ENCODE peak calls at places on chromosome 7, in four cellular contexts. One of them, this sample, is unnamed.

GRCh38 chr7:107961399-107961798 is 41.6 kb downstream of the LAMB1 start:
- DNase-seq in K562: no peak
- DNase-seq in GM23248: no peak
- DNase-seq in neural progenitor cell: no peak
- DNase-seq in this sample: no peak

GRCh38 chr7:78412216-78412858 is 613.8 kb downstream of the PHTF2 start:
- DNase-seq in K562: no peak
- DNase-seq in GM23248: peak
- DNase-seq in neural progenitor cell: no peak
- DNase-seq in this sample: no peak

GRCh38 chr7:14858410-14858809 is 44.1 kb downstream of the DGKB start:
- DNase-seq in K562: no peak
- DNase-seq in GM23248: no peak
- DNase-seq in neural progenitor cell: no peak
- DNase-seq in this sample: no peak

GRCh38 chr7:118152149-118152548 is 31.8 kb upstream of the LSM8 start:
- DNase-seq in K562: no peak
- DNase-seq in GM23248: peak
- DNase-seq in neural progenitor cell: no peak
- DNase-seq in this sample: no peak

GRCh38 chr7:92639213-92639896 is 49.2 kb upstream of the FAM133B start:
- DNase-seq in K562: no peak
- DNase-seq in GM23248: peak
- DNase-seq in neural progenitor cell: no peak
- DNase-seq in this sample: no peak

GRCh38 chr7:99557196-99557607 is 1.2 kb upstream of the ZNF655 start:
- DNase-seq in K562: peak
- DNase-seq in GM23248: peak
- DNase-seq in neural progenitor cell: peak
- DNase-seq in this sample: no peak

GRCh38 chr7:84688671-84689070 is 494.1 kb upstream of the SEMA3A start:
- DNase-seq in K562: no peak
- DNase-seq in GM23248: peak
- DNase-seq in neural progenitor cell: no peak
- DNase-seq in this sample: no peak

GRCh38 chr7:97495487-97495886 is 236.4 kb upstream of the TAC1 start:
- DNase-seq in K562: no peak
- DNase-seq in GM23248: no peak
- DNase-seq in neural progenitor cell: no peak
- DNase-seq in this sample: no peak

GRCh38 chr7:15330943-15331342 is 230.9 kb downstream of the AGMO start:
- DNase-seq in K562: no peak
- DNase-seq in GM23248: no peak
- DNase-seq in neural progenitor cell: peak
- DNase-seq in this sample: no peak

GRCh38 chr7:127375626-127376025 is 16.9 kb downstream of the ZNF800 start:
- DNase-seq in K562: no peak
- DNase-seq in GM23248: peak
- DNase-seq in neural progenitor cell: no peak
- DNase-seq in this sample: no peak

GRCh38 chr7:146844405-146844804 is 727.8 kb downstream of the CNTNAP2 start:
- DNase-seq in K562: no peak
- DNase-seq in GM23248: no peak
- DNase-seq in neural progenitor cell: no peak
- DNase-seq in this sample: no peak

GRCh38 chr7:130063036-130063435 is 7.3 kb upstream of the KLHDC10 start:
- DNase-seq in K562: peak
- DNase-seq in GM23248: peak
- DNase-seq in neural progenitor cell: peak
- DNase-seq in this sample: peak

GRCh38 chr7:47568569-47568968 is 13.3 kb downstream of the TNS3 start:
- DNase-seq in K562: no peak
- DNase-seq in GM23248: no peak
- DNase-seq in neural progenitor cell: no peak
- DNase-seq in this sample: no peak

GRCh38 chr7:147308539-147308938 is 1191.9 kb downstream of the CNTNAP2 start:
- DNase-seq in K562: no peak
- DNase-seq in GM23248: peak
- DNase-seq in neural progenitor cell: peak
- DNase-seq in this sample: no peak

GRCh38 chr7:75957021-75957736 is 37.2 kb downstream of the TMEM120A start:
- DNase-seq in K562: no peak
- DNase-seq in GM23248: no peak
- DNase-seq in neural progenitor cell: peak
- DNase-seq in this sample: peak

GRCh38 chr7:27031289-27032172 is 64.3 kb downstream of the HOXA1 start:
- DNase-seq in K562: no peak
- DNase-seq in GM23248: peak
- DNase-seq in neural progenitor cell: no peak
- DNase-seq in this sample: no peak

GRCh38 chr7:128167791-128168666 is 73.0 kb upstream of the LEP start:
- DNase-seq in K562: no peak
- DNase-seq in GM23248: no peak
- DNase-seq in neural progenitor cell: peak
- DNase-seq in this sample: peak

GRCh38 chr7:105796365-105796764 is 80.0 kb downstream of the ATXN7L1 start:
- DNase-seq in K562: no peak
- DNase-seq in GM23248: peak
- DNase-seq in neural progenitor cell: no peak
- DNase-seq in this sample: no peak

GRCh38 chr7:7446616-7447015 is 89.1 kb downstream of the COL28A1 start:
- DNase-seq in K562: no peak
- DNase-seq in GM23248: no peak
- DNase-seq in neural progenitor cell: no peak
- DNase-seq in this sample: no peak

GRCh38 chr7:7750571-7751242 is 32.3 kb upstream of the RPA3 start:
- DNase-seq in K562: no peak
- DNase-seq in GM23248: no peak
- DNase-seq in neural progenitor cell: no peak
- DNase-seq in this sample: no peak

GRCh38 chr7:50591480-50592438 is 26.6 kb upstream of the DDC start:
- DNase-seq in K562: no peak
- DNase-seq in GM23248: no peak
- DNase-seq in neural progenitor cell: peak
- DNase-seq in this sample: no peak

GRCh38 chr7:24729365-24730017 is 27.8 kb downstream of the GSDME start:
- DNase-seq in K562: no peak
- DNase-seq in GM23248: no peak
- DNase-seq in neural progenitor cell: no peak
- DNase-seq in this sample: no peak

GRCh38 chr7:21999896-22000295 is 54.2 kb upstream of the CDCA7L start:
- DNase-seq in K562: no peak
- DNase-seq in GM23248: peak
- DNase-seq in neural progenitor cell: no peak
- DNase-seq in this sample: no peak

GRCh38 chr7:22640269-22640668 is 86.7 kb upstream of the IL6 start:
- DNase-seq in K562: no peak
- DNase-seq in GM23248: no peak
- DNase-seq in neural progenitor cell: no peak
- DNase-seq in this sample: no peak

GRCh38 chr7:33155811-33156210 is 26.4 kb downstream of the BBS9 start:
- DNase-seq in K562: no peak
- DNase-seq in GM23248: peak
- DNase-seq in neural progenitor cell: no peak
- DNase-seq in this sample: no peak

GRCh38 chr7:68488366-68489060 is 1109.8 kb upstream of the AUTS2 start:
- DNase-seq in K562: no peak
- DNase-seq in GM23248: no peak
- DNase-seq in neural progenitor cell: no peak
- DNase-seq in this sample: no peak

GRCh38 chr7:102860351-102860811 is 52.4 kb upstream of the LRRC17 start:
- DNase-seq in K562: no peak
- DNase-seq in GM23248: peak
- DNase-seq in neural progenitor cell: no peak
- DNase-seq in this sample: no peak

GRCh38 chr7:42831953-42832522 is 79.8 kb downstream of the C7orf25 start:
- DNase-seq in K562: no peak
- DNase-seq in GM23248: no peak
- DNase-seq in neural progenitor cell: no peak
- DNase-seq in this sample: no peak

GRCh38 chr7:64890761-64891666 is 12.1 kb upstream of the ZNF273 start:
- DNase-seq in K562: no peak
- DNase-seq in GM23248: peak
- DNase-seq in neural progenitor cell: no peak
- DNase-seq in this sample: no peak

GRCh38 chr7:31114593-31115343 is 62.7 kb downstream of the ADCYAP1R1 start:
- DNase-seq in K562: no peak
- DNase-seq in GM23248: peak
- DNase-seq in neural progenitor cell: peak
- DNase-seq in this sample: no peak

GRCh38 chr7:118182618-118183253 is 1.2 kb upstream of the LSM8 start:
- DNase-seq in K562: no peak
- DNase-seq in GM23248: no peak
- DNase-seq in neural progenitor cell: no peak
- DNase-seq in this sample: no peak

GRCh38 chr7:77409739-77410545 is 6.2 kb downstream of the GSAP start:
- DNase-seq in K562: no peak
- DNase-seq in GM23248: peak
- DNase-seq in neural progenitor cell: no peak
- DNase-seq in this sample: no peak

GRCh38 chr7:129702316-129702715 is 90.8 kb downstream of the NRF1 start:
- DNase-seq in K562: no peak
- DNase-seq in GM23248: no peak
- DNase-seq in neural progenitor cell: no peak
- DNase-seq in this sample: no peak

GRCh38 chr7:46369933-46370654 is 449.0 kb upstream of the IGFBP3 start:
- DNase-seq in K562: no peak
- DNase-seq in GM23248: peak
- DNase-seq in neural progenitor cell: no peak
- DNase-seq in this sample: no peak

GRCh38 chr7:54901840-54902239 is 117.0 kb upstream of the EGFR start:
- DNase-seq in K562: no peak
- DNase-seq in GM23248: no peak
- DNase-seq in neural progenitor cell: no peak
- DNase-seq in this sample: no peak

GRCh38 chr7:96169439-96169838 is 152.5 kb downstream of the SLC25A13 start:
- DNase-seq in K562: no peak
- DNase-seq in GM23248: no peak
- DNase-seq in neural progenitor cell: no peak
- DNase-seq in this sample: no peak

GRCh38 chr7:11261470-11261869 is 287.8 kb downstream of the PHF14 start:
- DNase-seq in K562: no peak
- DNase-seq in GM23248: no peak
- DNase-seq in neural progenitor cell: no peak
- DNase-seq in this sample: no peak

GRCh38 chr7:32586291-32587221 is 91.3 kb downstream of the AVL9 start:
- DNase-seq in K562: peak
- DNase-seq in GM23248: peak
- DNase-seq in neural progenitor cell: no peak
- DNase-seq in this sample: no peak

GRCh38 chr7:156063241-156063810 is 251.1 kb upstream of the SHH start:
- DNase-seq in K562: no peak
- DNase-seq in GM23248: no peak
- DNase-seq in neural progenitor cell: no peak
- DNase-seq in this sample: no peak

GRCh38 chr7:156067156-156067555 is 254.9 kb upstream of the SHH start:
- DNase-seq in K562: no peak
- DNase-seq in GM23248: no peak
- DNase-seq in neural progenitor cell: no peak
- DNase-seq in this sample: no peak

GRCh38 chr7:156064921-156065386 is 252.7 kb upstream of the SHH start:
- DNase-seq in K562: no peak
- DNase-seq in GM23248: no peak
- DNase-seq in neural progenitor cell: no peak
- DNase-seq in this sample: no peak

GRCh38 chr7:156062286-156062685 is 250.0 kb upstream of the SHH start:
- DNase-seq in K562: no peak
- DNase-seq in GM23248: no peak
- DNase-seq in neural progenitor cell: no peak
- DNase-seq in this sample: no peak

DNA sequence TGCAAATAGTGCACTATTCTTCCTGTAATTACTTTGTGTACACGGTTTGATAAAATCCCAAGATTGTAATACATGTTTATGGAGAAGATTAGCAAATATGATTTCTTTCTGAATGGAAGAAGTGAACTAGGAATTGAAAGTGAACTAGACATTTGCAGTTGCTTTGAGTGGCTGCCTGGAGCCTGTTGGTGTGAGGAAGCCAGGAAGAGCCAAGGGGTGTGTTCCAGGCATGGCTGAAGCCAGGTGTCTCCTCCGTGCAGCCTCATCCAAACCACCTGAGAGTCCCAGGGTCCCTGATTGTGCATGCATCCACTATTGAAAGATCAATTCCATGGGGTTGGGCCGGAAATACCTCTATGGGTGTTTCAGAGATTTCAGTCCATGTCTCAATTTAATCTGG is 253.1 kb upstream of the SHH start:
- DNase-seq in K562: no peak
- DNase-seq in GM23248: no peak
- DNase-seq in neural progenitor cell: no peak
- DNase-seq in this sample: no peak
- H3K4me2 ChIP-seq in K562: no peak
- H3K4me2 ChIP-seq in GM23248: no peak
- H3K4me2 ChIP-seq in neural progenitor cell: no peak
- H3K4me2 ChIP-seq in this sample: no peak

GRCh38 chr7:122803323-122803722 is 82.9 kb downstream of the CADPS2 start:
- DNase-seq in K562: no peak
- DNase-seq in GM23248: peak
- DNase-seq in neural progenitor cell: peak
- DNase-seq in this sample: no peak
- H3K4me2 ChIP-seq in K562: no peak
- H3K4me2 ChIP-seq in GM23248: no peak
- H3K4me2 ChIP-seq in neural progenitor cell: no peak
- H3K4me2 ChIP-seq in this sample: no peak

DNA sequence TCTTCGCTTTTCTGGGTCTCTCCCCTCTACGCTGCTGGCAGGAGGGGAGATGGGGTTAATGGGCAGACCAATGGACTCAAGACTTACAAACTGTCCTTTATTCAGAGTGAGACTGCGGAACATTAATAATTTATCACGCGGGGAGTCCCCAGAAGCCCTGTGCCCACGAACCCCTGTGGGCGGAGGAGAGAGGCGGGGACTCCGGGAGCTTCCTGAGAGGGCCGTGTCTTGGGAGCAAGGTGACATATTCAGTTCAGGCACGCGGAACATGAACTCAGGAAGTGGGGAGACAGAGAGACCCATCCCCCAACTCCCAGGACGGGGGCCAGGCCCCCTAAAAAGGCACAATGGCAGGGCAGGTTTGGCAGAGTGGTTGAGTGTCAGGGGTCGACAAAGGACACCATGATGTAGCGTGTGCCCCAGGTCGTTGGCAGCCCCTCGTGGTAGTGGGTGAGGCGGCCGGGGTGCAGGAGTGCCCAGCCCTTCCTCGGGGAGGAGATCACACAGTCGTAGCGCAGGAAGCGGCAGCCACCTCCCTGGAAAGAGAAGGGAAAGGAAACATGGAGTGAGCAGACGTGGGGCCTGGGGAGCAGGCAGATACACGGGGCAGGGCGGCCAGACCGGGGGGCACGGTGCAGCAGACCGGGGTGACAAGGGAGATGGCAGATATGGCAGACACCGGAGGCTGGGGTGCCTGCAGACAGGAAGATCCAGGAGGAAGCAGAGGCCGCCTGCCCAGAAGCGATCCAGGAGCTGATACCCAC is 5.2 kb upstream of the MOGAT3 start:
- DNase-seq in K562: no peak
- DNase-seq in GM23248: no peak
- DNase-seq in neural progenitor cell: no peak
- DNase-seq in this sample: no peak
- H3K4me2 ChIP-seq in K562: no peak
- H3K4me2 ChIP-seq in GM23248: no peak
- H3K4me2 ChIP-seq in neural progenitor cell: no peak
- H3K4me2 ChIP-seq in this sample: no peak

GRCh38 chr7:135672560-135673359 is 10.4 kb downstream of the STMP1 start:
- DNase-seq in K562: peak
- DNase-seq in GM23248: peak
- DNase-seq in neural progenitor cell: peak
- DNase-seq in this sample: no peak
- H3K4me2 ChIP-seq in K562: no peak
- H3K4me2 ChIP-seq in GM23248: peak
- H3K4me2 ChIP-seq in neural progenitor cell: no peak
- H3K4me2 ChIP-seq in this sample: no peak